ENCODE peak calls at places on chromosomes 6 and 20, in ten cellular contexts. D is body of pancreas, L is heart right ventricle, F is testis, U is HCT116, P is breast epithelium, E is mammary epithelial cell, Y is HepG2, G is bronchial epithelial cell, O is mucosa of descending colon. W is an unnamed sample.

GRCh38 chr6:24980507-24981384 is 45.0 kb upstream of the RIPOR2 start:
- DNase-seq in D (no peak), E (peak; percentile 26), L (no peak), U (no peak), P (no peak), O (no peak), G (no peak), Y (no peak), F (no peak), W (no peak)

GRCh38 chr6:18100296-18100695 is 22.2 kb downstream of the NHLRC1 start:
- DNase-seq in F (no peak), E (no peak), P (no peak), U (no peak), D (no peak), Y (no peak), O (no peak), L (no peak), G (no peak), W (no peak)

GRCh38 chr6:73803562-73804221 is 107.7 kb downstream of the CD109 start:
- DNase-seq in P (no peak), Y (peak; percentile 35), F (peak; percentile 72), D (peak; percentile 22), O (peak; percentile 23), E (peak; percentile 91), G (peak; percentile 85), U (peak; percentile 32), L (no peak), W (no peak)

GRCh38 chr6:109124219-109124618 is 28.9 kb downstream of the CEP57L1 start:
- DNase-seq in P (no peak), Y (no peak), L (no peak), G (no peak), E (no peak), F (no peak), U (no peak), D (no peak), O (no peak), W (no peak)

GRCh38 chr20:3390759-3391500 is 16.5 kb downstream of the DNAAF9 start:
- DNase-seq in G (no peak), L (peak; percentile 15), F (no peak), Y (no peak), E (no peak), O (no peak), U (no peak), D (no peak), P (no peak), W (no peak)

GRCh38 chr6:18515767-18516166 is 128.6 kb downstream of the RNF144B start:
- DNase-seq in U (no peak), G (peak; percentile 51), F (no peak), E (no peak), L (no peak), O (no peak), P (no peak), Y (no peak), D (no peak), W (no peak)

GRCh38 chr20:57266251-57267157 is at the start of gene BMP7:
- DNase-seq in O (no peak), L (no peak), Y (no peak), E (peak; percentile 33), U (no peak), D (no peak), F (peak; percentile 28), P (no peak), G (no peak), W (no peak)

GRCh38 chr6:40545954-40546353 is 41.2 kb downstream of the LRFN2 start:
- DNase-seq in P (no peak), D (no peak), E (no peak), L (no peak), F (no peak), U (no peak), O (no peak), Y (no peak), G (no peak), W (no peak)

GRCh38 chr6:114055319-114055718 is 84.4 kb upstream of the HDAC2 start:
- DNase-seq in P (no peak), L (no peak), D (no peak), Y (no peak), F (no peak), G (no peak), E (no peak), U (no peak), O (no peak), W (no peak)

GRCh38 chr20:41392871-41393704 is 26.5 kb upstream of the EMILIN3 start:
- DNase-seq in U (no peak), G (peak; percentile 48), E (no peak), Y (no peak), L (peak; percentile 86), O (no peak), D (no peak), F (peak; percentile 95), P (peak; percentile 48), W (no peak)

GRCh38 chr6:108175592-108176279 is 9.9 kb downstream of the NR2E1 start:
- DNase-seq in E (no peak), O (peak; percentile 44), D (peak; percentile 41), L (no peak), U (no peak), P (no peak), Y (no peak), F (no peak), G (no peak), W (no peak)

GRCh38 chr20:8385247-8385646 is 253.2 kb downstream of the PLCB1 start:
- DNase-seq in E (no peak), F (no peak), O (peak; percentile 21), L (peak; percentile 16), G (no peak), P (no peak), U (no peak), D (peak; percentile 56), Y (no peak), W (no peak)

GRCh38 chr6:17983712-17984111 is 3.7 kb downstream of the KIF13A start:
- DNase-seq in U (no peak), G (no peak), F (no peak), D (no peak), E (peak; percentile 45), O (no peak), L (no peak), Y (no peak), P (no peak), W (no peak)

GRCh38 chr6:43061861-43062260 is 2.4 kb downstream of the KLC4 start:
- DNase-seq in U (no peak), P (no peak), E (no peak), F (no peak), Y (no peak), L (no peak), O (no peak), G (no peak), D (no peak), W (no peak)

GRCh38 chr20:43983359-43983758 is 68.7 kb downstream of the TOX2 start:
- DNase-seq in O (peak; percentile 86), L (no peak), G (no peak), F (peak; percentile 23), E (no peak), D (no peak), P (no peak), Y (no peak), U (no peak), W (no peak)

DNA sequence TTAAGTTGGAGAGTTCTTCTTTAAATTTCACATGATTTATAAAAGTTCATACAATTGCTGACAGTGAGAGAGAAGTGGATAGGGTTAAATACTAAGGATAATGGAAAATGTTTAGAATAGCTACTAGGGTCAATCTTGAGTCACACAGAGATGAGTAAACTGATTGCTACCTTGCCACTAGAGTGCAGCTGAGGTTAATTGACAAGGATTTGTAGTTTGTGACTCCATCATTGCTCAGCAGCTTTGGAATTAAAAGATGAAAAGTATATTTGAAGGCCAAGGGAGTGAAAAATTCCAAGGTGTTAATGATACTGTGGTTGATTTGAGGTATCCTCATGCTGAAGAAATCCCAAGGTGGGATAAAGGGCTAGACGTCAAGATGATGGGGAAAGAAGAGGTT is 524.0 kb downstream of the UTRN start:
- DNase-seq in P (no peak), O (no peak), F (no peak), L (no peak), U (peak; percentile 93), Y (no peak), D (no peak), G (peak; percentile 80), E (peak; percentile 59), W (no peak)
- TF ChIP-seq CTCF in P (no peak), O (no peak), F (no peak), L (no peak), U (no peak), Y (no peak), D (no peak), G (peak; percentile 5), E (no peak), W (no peak)

GRCh38 chr6:35018184-35018523 is 123.0 kb downstream of the TCP11 start:
- DNase-seq in O (no peak), F (no peak), G (no peak), Y (no peak), L (no peak), U (no peak), D (no peak), P (no peak), E (no peak), W (no peak)
- H3K4me3 ChIP-seq in O (no peak overlapping the region), F (peak overlapping the region; percentile 34), G (no peak overlapping the region), Y (no peak overlapping the region), L (peak overlapping the region; percentile 70), U (no peak overlapping the region), D (no peak overlapping the region), P (peak overlapping the region; percentile 51), E (no peak overlapping the region), W (no peak overlapping the region)

DNA sequence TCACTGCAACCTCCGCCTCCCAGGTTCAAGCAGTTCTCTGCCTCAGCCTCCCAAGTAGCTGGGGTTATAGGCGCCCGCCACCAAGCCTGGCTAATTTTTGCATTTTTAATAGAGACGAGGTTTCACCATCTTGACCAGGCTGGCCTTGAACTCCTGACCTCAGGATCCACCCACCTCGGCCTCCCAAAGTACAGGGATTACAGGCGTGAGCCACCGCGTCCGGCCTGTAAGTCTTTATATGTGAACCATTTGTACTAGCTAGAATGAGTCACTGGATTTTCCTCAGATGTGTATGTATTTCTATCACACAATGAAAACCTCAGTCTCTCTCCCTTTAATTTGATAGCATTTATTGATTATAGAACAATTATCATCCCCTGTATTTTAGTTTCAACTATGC is 34.0 kb downstream of the ITCH start:
- DNase-seq in O (no peak), D (no peak), E (peak; percentile 14), Y (no peak), F (no peak), L (no peak), P (no peak), G (no peak), U (no peak), W (no peak)
- H3K36me3 ChIP-seq in O (no peaks in the 10 kb centered on the region), D (no peaks in the 10 kb centered on the region), E (peaks cover 32% of the 10 kb centered on the region), Y (peaks cover 72% of the 10 kb centered on the region), F (no peaks in the 10 kb centered on the region), L (peaks cover 98% of the 10 kb centered on the region), P (peaks cover 7% of the 10 kb centered on the region), G (peaks cover 4% of the 10 kb centered on the region), U (peaks cover 4% of the 10 kb centered on the region), W (peaks cover 4% of the 10 kb centered on the region)

DNA sequence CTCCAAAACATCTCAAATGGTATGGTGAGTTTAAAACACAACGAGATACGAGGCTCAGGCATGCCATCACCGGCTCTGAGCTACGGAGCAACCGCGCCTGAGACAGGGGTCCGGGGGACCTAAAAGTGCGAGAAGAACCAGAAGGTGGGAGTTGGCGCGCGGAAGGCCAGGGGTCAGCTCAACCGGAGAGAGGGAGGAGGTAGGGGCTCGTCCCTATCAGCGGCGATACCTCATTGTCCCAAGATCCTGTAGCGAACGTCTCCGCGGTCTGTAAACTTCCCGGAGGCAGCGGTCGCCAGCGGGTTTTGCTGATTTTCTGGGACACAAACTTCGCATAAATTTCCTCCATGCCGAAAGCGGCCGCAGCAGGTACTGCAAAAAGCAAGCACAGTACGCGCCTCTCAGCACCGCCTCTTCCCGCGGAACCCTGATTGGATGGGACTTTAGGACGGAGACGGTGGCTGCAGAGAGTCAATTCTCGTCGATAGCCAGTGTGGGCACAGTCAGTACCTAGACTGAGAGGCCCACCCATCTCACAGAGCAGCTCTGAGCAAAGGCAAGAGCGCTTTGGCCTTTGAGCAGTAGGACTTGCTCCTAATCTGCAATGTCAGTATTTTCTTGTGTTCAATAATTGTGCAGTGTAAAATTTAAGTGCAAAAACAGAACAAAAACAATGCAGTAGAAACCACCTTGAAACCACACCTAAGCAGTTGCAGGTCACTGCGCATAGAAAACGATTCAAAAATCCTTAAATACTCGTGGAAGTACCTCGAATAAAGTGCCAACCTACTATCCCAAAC is at the start of gene NUP43:
- DNase-seq in P (peak; percentile 86), F (peak; percentile 96), G (peak; percentile 87), Y (peak; percentile 95), L (peak; percentile 97), E (peak; percentile 91), D (peak; percentile 94), O (peak; percentile 93), U (peak; percentile 93), W (peak; percentile 86)
- TF ChIP-seq CTCF in P (peak; percentile 76), F (peak; percentile 82), G (peak; percentile 52), Y (peak; percentile 67), L (peak; percentile 39), E (peak; percentile 48), D (peak; percentile 88), O (peak; percentile 56), U (no peak), W (peak; percentile 25)

W was measured in GM06990.